ENCODE peak calls at places on chromosomes 16 and 17, in five cellular contexts. O, T, K, S and Q are unnamed samples.

GRCh38 chr17:29630630-29631193 is 8.0 kb upstream of the CORO6 start:
- DNase-seq in K (no peak), O (no peak), T (no peak), S (no peak), Q (no peak)

GRCh38 chr16:57704011-57704904 is 9.7 kb downstream of the DRC7 start:
- DNase-seq in T (no peak), S (no peak), K (no peak), O (no peak), Q (peak; percentile 48)

GRCh38 chr16:87702325-87702811 is 63.4 kb downstream of the KLHDC4 start:
- DNase-seq in S (no peak), T (peak; percentile 86), K (no peak), O (peak; percentile 54), Q (peak; percentile 98)

GRCh38 chr17:49963626-49964538 is 5.1 kb upstream of the DLX4 start:
- DNase-seq in O (peak; percentile 38), S (no peak), K (no peak), T (no peak), Q (no peak)

GRCh38 chr17:34075076-34075475 is 180.0 kb upstream of the CCL2 start:
- DNase-seq in O (no peak), S (no peak), K (no peak), T (no peak), Q (no peak)

GRCh38 chr17:30347488-30347887 is 13.6 kb upstream of the TMIGD1 start:
- DNase-seq in K (no peak), T (no peak), O (no peak), S (no peak), Q (no peak)

GRCh38 chr17:81208651-81209050 is 14.1 kb downstream of the CEP131 start:
- DNase-seq in O (no peak), K (no peak), S (no peak), T (no peak), Q (no peak)

GRCh38 chr17:75927286-75927922 is 13.4 kb downstream of the FBF1 start:
- DNase-seq in K (no peak), S (no peak), T (peak; percentile 66), O (peak; percentile 57), Q (peak; percentile 88)

GRCh38 chr17:45222273-45222993 is 748 bp downstream of the FMNL1 start:
- DNase-seq in S (no peak), K (no peak), T (no peak), O (no peak), Q (no peak)

GRCh38 chr16:1316033-1316405 is 6.6 kb downstream of the UBE2I start:
- DNase-seq in T (no peak), S (no peak), K (no peak), O (no peak), Q (no peak)

GRCh38 chr16:70687671-70688265 is 1.9 kb upstream of the MTSS2 start:
- DNase-seq in O (no peak), K (no peak), T (no peak), S (no peak), Q (no peak)

GRCh38 chr17:43608313-43608712 is 53.4 kb downstream of the MEOX1 start:
- DNase-seq in S (no peak), K (no peak), O (no peak), T (no peak), Q (no peak)

GRCh38 chr17:1597861-1598342 is 30.7 kb downstream of the SLC43A2 start:
- DNase-seq in O (no peak), K (no peak), T (no peak), S (no peak), Q (peak; percentile 54)

GRCh38 chr17:11557727-11558452 is 40.4 kb upstream of the DNAH9 start:
- DNase-seq in K (no peak), O (no peak), T (no peak), S (no peak), Q (no peak)

GRCh38 chr17:29569245-29569950 is 897 bp downstream of the TP53I13 start:
- DNase-seq in O (no peak), S (no peak), K (peak; percentile 60), T (no peak), Q (no peak)

GRCh38 chr17:47907932-47908562 is 12.0 kb downstream of the SP2 start:
- DNase-seq in K (no peak), S (no peak), T (no peak), O (no peak), Q (no peak)

GRCh38 chr17:77581480-77581879 is 377.0 kb upstream of the TNRC6C start:
- DNase-seq in K (peak; percentile 5), O (no peak), S (no peak), T (no peak), Q (no peak)

GRCh38 chr17:63117431-63117830 is 151.4 kb downstream of the TANC2 start:
- DNase-seq in T (no peak), S (no peak), K (no peak), O (no peak), Q (no peak)

GRCh38 chr17:50062323-50063243 is 6.7 kb downstream of the ITGA3 start:
- DNase-seq in S (peak; percentile 77), K (no peak), T (no peak), O (peak; percentile 24), Q (no peak)

GRCh38 chr17:41308251-41308917 is 725 bp downstream of the KRTAP16-1 start:
- DNase-seq in T (no peak), O (no peak), S (no peak), K (peak; percentile 80), Q (no peak)

GRCh38 chr17:76932402-76933333 is 64.5 kb downstream of the MGAT5B start:
- DNase-seq in T (no peak), K (no peak), O (no peak), S (no peak), Q (no peak)

GRCh38 chr17:34581446-34582184 is 2.2 kb downstream of the TMEM132E start:
- DNase-seq in K (peak; percentile 78), O (peak; percentile 46), S (no peak), T (no peak), Q (no peak)

GRCh38 chr16:72848045-72848410 is 199.9 kb downstream of the ZFHX3 start:
- DNase-seq in K (no peak), O (no peak), S (no peak), T (no peak), Q (no peak)

GRCh38 chr17:8466466-8466865 is 30.8 kb downstream of the NDEL1 start:
- DNase-seq in K (no peak), S (no peak), T (no peak), O (no peak), Q (no peak)

GRCh38 chr16:63289834-63290460 is 1253.7 kb upstream of the CDH8 start:
- DNase-seq in T (peak; percentile 25), S (peak; percentile 59), K (peak; percentile 50), O (peak; percentile 75), Q (peak; percentile 13)

GRCh38 chr16:369275-369865 is 968 bp downstream of the MRPL28 start:
- DNase-seq in T (no peak), O (no peak), K (peak; percentile 79), S (no peak), Q (no peak)

GRCh38 chr17:77735341-77736206 is 222.9 kb upstream of the TNRC6C start:
- DNase-seq in K (peak; percentile 82), T (no peak), S (no peak), O (peak; percentile 42), Q (no peak)

GRCh38 chr17:36939059-36939943 is 2.0 kb downstream of the LHX1 start:
- DNase-seq in K (no peak), T (no peak), S (no peak), O (no peak), Q (no peak)

GRCh38 chr17:62631086-62631935 is 3.8 kb downstream of the MRC2 start:
- DNase-seq in O (no peak), T (no peak), K (no peak), S (no peak), Q (no peak)

GRCh38 chr17:27802962-27803680 is 2.8 kb upstream of the NOS2 start:
- DNase-seq in K (no peak), O (no peak), S (no peak), T (no peak), Q (no peak)

GRCh38 chr17:35943537-35943936 is at the start of gene LYZL6:
- DNase-seq in O (no peak), K (no peak), T (no peak), S (no peak), Q (no peak)

GRCh38 chr17:78839762-78840529 is 668 bp downstream of the USP36 start:
- DNase-seq in T (peak; percentile 47), K (peak; percentile 89), O (peak; percentile 48), S (no peak), Q (peak; percentile 46)

GRCh38 chr16:66315210-66315825 is 51.2 kb upstream of the CDH5 start:
- DNase-seq in S (peak; percentile 88), O (peak; percentile 81), T (peak; percentile 66), K (no peak), Q (peak; percentile 72)